ENCODE peak calls at places on chromosomes 5 and 9, in five cellular contexts. O is cardiac fibroblast; T is AG04449; F is CD8-positive, alpha-beta memory T cell; Y is fibroblast of mammary gland. Z is an unnamed sample.

GRCh38 chr5:15383469-15383868 is 116.5 kb upstream of the FBXL7 start:
- DNase-seq in T (no peak), Y (peak), O (peak), F (no peak), Z (no peak)

GRCh38 chr5:53335115-53335514 is 145.3 kb upstream of the FST start:
- DNase-seq in O (peak), T (no peak), Y (peak), F (no peak), Z (no peak)

GRCh38 chr9:12784461-12785250 is 9.8 kb downstream of the LURAP1L start:
- DNase-seq in O (peak), Y (peak), T (peak), F (no peak), Z (no peak)

GRCh38 chr5:174078416-174078815 is 32.9 kb downstream of the NSG2 start:
- DNase-seq in F (no peak), Y (no peak), O (no peak), T (no peak), Z (no peak)

GRCh38 chr9:20394928-20395327 is 227.4 kb downstream of the MLLT3 start:
- DNase-seq in F (no peak), T (no peak), O (no peak), Y (no peak), Z (no peak)

GRCh38 chr9:35680331-35681105 is 6.8 kb downstream of the CA9 start:
- DNase-seq in O (peak), Y (no peak), F (no peak), T (no peak), Z (peak)

GRCh38 chr5:147417133-147417813 is 92.6 kb downstream of the DPYSL3 start:
- DNase-seq in Y (peak), F (no peak), O (peak), T (no peak), Z (no peak)

GRCh38 chr9:35577486-35577885 is 27.6 kb upstream of the TESK1 start:
- DNase-seq in Y (no peak), T (no peak), F (no peak), O (no peak), Z (no peak)

GRCh38 chr5:51889703-51890102 is 506.5 kb downstream of the ISL1 start:
- DNase-seq in Y (no peak), O (no peak), T (no peak), F (no peak), Z (no peak)

GRCh38 chr5:139482050-139482889 is at the start of gene STING1:
- DNase-seq in F (peak), O (peak), T (peak), Y (peak), Z (no peak)

GRCh38 chr9:135340726-135341475 is 138.7 kb upstream of the PPP1R26 start:
- DNase-seq in T (no peak), F (no peak), O (no peak), Y (no peak), Z (no peak)

GRCh38 chr9:115849679-115850412 is 303.7 kb upstream of the PAPPA start:
- DNase-seq in Y (peak), T (no peak), F (no peak), O (peak), Z (no peak)

GRCh38 chr5:124790895-124791732 is 44.7 kb upstream of the ZNF608 start:
- DNase-seq in T (no peak), F (no peak), O (peak), Y (peak), Z (no peak)

GRCh38 chr5:17228833-17229291 is 11.4 kb downstream of the BASP1 start:
- DNase-seq in T (no peak), Y (peak), O (peak), F (no peak), Z (no peak)

GRCh38 chr9:120435066-120435465 is 144.9 kb downstream of the CDK5RAP2 start:
- DNase-seq in Y (peak), O (peak), F (no peak), T (no peak), Z (no peak)

GRCh38 chr5:8019719-8020218 is 150.8 kb downstream of the MTRR start:
- DNase-seq in Y (no peak), O (no peak), F (no peak), T (no peak), Z (peak)

GRCh38 chr9:136294437-136294836 is 9.5 kb downstream of the CCDC187 start:
- DNase-seq in T (no peak), F (no peak), O (no peak), Y (no peak), Z (no peak)

GRCh38 chr5:133396187-133396621 is 216.1 kb downstream of the FSTL4 start:
- DNase-seq in T (no peak), O (no peak), F (no peak), Y (no peak), Z (no peak)

GRCh38 chr9:108083160-108083559 is 593.6 kb upstream of the KLF4 start:
- DNase-seq in O (no peak), Y (no peak), T (no peak), F (no peak), Z (no peak)

GRCh38 chr9:116565986-116566385 is 121.1 kb upstream of the TRIM32 start:
- DNase-seq in T (no peak), O (no peak), Y (no peak), F (no peak), Z (no peak)

GRCh38 chr5:109953821-109954220 is 264.1 kb downstream of the MAN2A1 start:
- DNase-seq in Y (no peak), T (no peak), F (no peak), O (no peak), Z (no peak)

GRCh38 chr5:68285857-68286611 is 70.5 kb downstream of the PIK3R1 start:
- DNase-seq in T (no peak), O (peak), F (peak), Y (peak), Z (no peak)

GRCh38 chr5:98700730-98701129 is 72.7 kb upstream of the RGMB start:
- DNase-seq in O (peak), Y (peak), F (no peak), T (no peak), Z (no peak)

GRCh38 chr5:127088226-127088625 is 14.9 kb upstream of the C5orf63 start:
- DNase-seq in O (peak), F (no peak), T (peak), Y (peak), Z (no peak)

GRCh38 chr9:18018661-18019060 is 439.8 kb downstream of the SH3GL2 start:
- DNase-seq in O (no peak), Y (no peak), T (no peak), F (no peak), Z (no peak)

GRCh38 chr9:134776080-134776796 is 104.4 kb upstream of the FCN2 start:
- DNase-seq in Y (no peak), T (peak), O (no peak), F (no peak), Z (no peak)

GRCh38 chr5:138840100-138840499 is 35.0 kb downstream of the LRRTM2 start:
- DNase-seq in F (no peak), O (no peak), T (no peak), Y (no peak), Z (no peak)

GRCh38 chr5:166532821-166533220 is 1758.6 kb upstream of the WWC1 start:
- DNase-seq in F (no peak), O (no peak), T (no peak), Y (no peak), Z (no peak)

DNA sequence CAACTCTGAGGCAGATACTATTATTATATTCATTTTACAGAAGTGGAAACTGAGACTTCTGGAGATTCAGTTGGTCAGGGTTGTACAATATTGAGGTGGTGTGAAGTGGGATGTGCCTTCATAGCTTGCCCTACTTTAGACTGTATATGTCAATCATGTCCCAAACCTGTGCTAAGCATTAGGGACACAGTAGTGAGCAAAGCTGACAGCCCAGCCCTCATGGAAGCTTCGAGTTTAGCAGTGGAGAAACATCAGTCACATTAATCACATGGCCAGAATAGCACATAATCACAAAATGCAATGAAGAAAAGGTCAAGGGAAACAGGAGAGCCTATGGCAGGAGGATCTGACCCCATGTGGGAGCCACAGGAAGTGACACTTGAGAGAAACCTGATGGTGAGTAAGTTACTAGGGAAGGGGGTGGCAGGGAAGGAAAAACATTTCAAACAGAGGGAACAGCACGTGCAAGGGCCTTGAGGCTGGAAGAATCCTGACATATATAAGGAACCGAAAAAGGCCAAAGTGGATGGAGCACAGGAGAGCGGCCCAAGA is 20.5 kb upstream of the RALGPS1 start:
- DNase-seq in T (no peak), Y (peak), O (no peak), F (no peak), Z (no peak)
- H3K4me3 ChIP-seq in T (no peak), Y (no peak), O (no peak), F (no peak), Z (no peak)

DNA sequence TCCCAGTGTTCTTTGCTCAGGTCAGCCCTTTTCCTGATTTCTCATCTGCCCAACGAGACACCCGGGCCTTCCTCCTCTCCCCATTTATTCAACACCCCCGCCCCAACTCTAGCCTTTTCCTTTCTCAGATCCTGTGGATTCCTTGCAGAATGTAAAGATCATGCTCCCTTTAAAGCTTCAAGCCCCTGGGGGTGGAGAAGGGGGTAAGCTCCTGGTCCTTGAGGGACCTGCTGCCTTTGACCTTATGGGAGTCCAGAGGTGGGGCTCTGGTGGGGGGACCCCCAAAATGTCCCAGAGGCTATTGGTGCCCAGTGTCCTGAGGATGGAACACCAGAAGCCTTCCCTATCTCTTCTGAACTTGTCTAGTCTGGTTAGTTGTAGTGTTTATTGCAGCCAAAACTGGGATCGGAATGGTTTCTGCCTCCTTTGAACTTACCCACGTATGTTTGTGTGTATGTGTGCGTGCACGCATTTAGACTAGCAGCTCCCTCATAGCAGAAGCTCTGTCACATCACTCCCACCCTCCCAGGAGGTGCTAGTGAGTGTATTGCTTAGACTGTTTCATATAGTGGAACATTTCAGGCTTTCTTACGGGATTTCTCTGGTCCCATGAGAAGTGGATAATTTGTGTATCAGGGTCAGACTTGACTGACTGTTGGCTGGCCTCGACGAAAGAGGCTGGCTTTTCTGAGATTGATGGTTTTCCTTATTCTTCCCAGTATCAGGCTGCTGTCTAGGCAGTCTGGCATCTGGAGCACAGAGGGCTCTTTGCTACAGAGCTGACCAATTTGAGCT is 1.1 kb downstream of the GALNT10 start:
- DNase-seq in Y (peak), F (peak), O (peak), T (no peak), Z (no peak)
- H3K4me3 ChIP-seq in Y (peak), F (peak), O (peak), T (peak), Z (peak)

DNA sequence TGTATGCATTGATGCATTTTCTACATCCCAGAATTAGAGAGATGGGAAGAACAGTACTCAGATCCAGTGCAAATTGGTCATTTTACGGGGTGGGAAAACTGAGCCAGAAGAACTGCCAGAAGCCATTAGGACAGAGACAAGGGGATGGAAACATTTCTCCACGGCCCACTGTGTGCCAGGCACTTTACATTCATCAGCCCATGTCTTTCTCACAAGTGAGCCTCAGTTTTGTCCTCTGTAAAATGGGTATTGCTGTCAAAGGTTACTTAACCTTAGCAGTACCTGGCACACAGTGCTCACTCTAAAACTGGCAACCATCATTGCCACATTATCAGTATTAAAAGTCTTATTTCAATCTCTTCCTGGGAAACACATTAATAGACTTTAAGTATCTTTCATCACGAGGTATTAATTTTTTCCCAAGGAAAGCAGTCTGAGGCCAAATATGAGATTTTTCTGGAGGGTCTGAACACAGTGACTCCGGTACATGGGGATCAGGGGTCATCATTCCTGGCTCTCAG is 5.2 kb downstream of the DUSP1 start:
- DNase-seq in T (peak), Y (peak), O (peak), F (no peak), Z (no peak)
- H3K4me3 ChIP-seq in T (peak), Y (no peak), O (peak), F (peak), Z (no peak)

GRCh38 chr9:97934321-97935115 is 3.5 kb downstream of the HEMGN start:
- DNase-seq in O (no peak), F (no peak), T (no peak), Y (no peak), Z (no peak)
- H3K4me3 ChIP-seq in O (no peak), F (no peak), T (no peak), Y (no peak), Z (no peak)

DNA sequence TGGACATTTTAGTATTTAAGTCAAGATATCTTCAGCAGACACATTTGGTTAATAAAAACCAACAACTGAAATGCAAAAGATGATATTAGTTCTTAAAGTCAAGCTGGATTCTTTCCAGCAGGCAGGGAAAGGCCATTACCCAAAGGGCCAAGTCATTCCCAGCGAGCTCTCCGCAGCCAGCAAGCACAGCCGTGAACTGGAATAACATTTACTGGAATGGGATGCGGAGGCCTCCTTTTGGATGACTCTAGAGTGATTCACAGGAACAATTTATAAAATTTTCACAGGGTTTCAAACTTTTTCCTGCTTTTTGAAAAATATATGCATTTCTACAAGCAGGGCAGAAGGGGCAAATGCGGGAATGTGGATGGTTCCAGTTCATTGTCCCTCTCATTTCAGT is 76.6 kb upstream of the DAB2 start:
- DNase-seq in T (peak), O (peak), Y (peak), F (no peak), Z (no peak)
- H3K4me3 ChIP-seq in T (no peak), O (no peak), Y (no peak), F (no peak), Z (no peak)